ENCODE peak calls at places on chromosome 7, in six cellular contexts. C is Panc1, E is gastrocnemius medialis, L is RWPE1, Q is MM.1S, D is stomach. Y is an unnamed sample.

GRCh38 chr7:7103343-7104313 is 78.7 kb upstream of the C1GALT1 start:
- DNase-seq in C (peak; percentile 50), E (no peak), L (peak; percentile 59), Q (peak; percentile 56), D (no peak), Y (peak; percentile 86)

GRCh38 chr7:70569335-70569819 is 562.6 kb upstream of the GALNT17 start:
- DNase-seq in C (no peak), E (peak; percentile 77), L (no peak), Q (no peak), D (no peak), Y (no peak)

GRCh38 chr7:46387646-46388045 is 466.6 kb upstream of the IGFBP3 start:
- DNase-seq in C (no peak), E (no peak), L (no peak), Q (no peak), D (no peak), Y (no peak)

GRCh38 chr7:120089968-120090367 is 183.0 kb upstream of the KCND2 start:
- DNase-seq in C (no peak), E (no peak), L (peak; percentile 1), Q (no peak), D (no peak), Y (no peak)

GRCh38 chr7:21850531-21851285 is 95.0 kb downstream of the CDCA7L start:
- DNase-seq in C (no peak), E (no peak), L (no peak), Q (no peak), D (no peak), Y (peak; percentile 43)

GRCh38 chr7:2321020-2321419 is 6.8 kb upstream of the SNX8 start:
- DNase-seq in C (no peak), E (no peak), L (peak; percentile 46), Q (no peak), D (no peak), Y (peak; percentile 67)

GRCh38 chr7:140649566-140650205 is 9.1 kb upstream of the DENND2A start:
- DNase-seq in C (no peak), E (no peak), L (peak; percentile 20), Q (no peak), D (no peak), Y (peak; percentile 91)

GRCh38 chr7:73701357-73701995 is 18.0 kb downstream of the STX1A start:
- DNase-seq in C (peak; percentile 76), E (no peak), L (no peak), Q (no peak), D (no peak), Y (peak; percentile 97)

DNA sequence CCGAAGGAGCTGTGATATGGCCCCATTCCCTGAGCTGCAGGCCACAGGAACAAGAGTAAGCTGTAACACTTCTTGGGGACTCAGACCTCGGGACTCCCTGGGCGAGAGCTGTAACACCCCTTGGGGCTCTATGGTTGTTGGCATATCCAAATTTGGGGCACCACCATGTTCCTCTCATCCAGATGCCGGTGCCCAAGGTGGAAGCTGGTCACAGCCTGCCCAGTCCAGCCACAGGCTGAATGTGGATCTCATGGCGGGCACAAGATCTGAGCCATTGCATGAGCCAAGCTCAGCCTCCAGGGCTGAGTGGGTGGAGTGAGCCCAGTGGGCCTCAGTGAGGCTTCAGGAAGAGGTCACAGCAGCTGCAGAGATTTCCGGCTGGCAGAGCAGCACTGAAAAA is 78.9 kb downstream of the TMEM106B start:
- DNase-seq in C (no peak), E (no peak), L (no peak), Q (no peak), D (no peak), Y (no peak)
- H3K27ac ChIP-seq in C (no peak overlapping the region), E (no peak overlapping the region), L (no peak overlapping the region), Q (no peak overlapping the region), D (no peak overlapping the region), Y (no peak overlapping the region)

GRCh38 chr7:100166317-100166940 is 2.0 kb downstream of the GAL3ST4 start:
- DNase-seq in C (no peak), E (no peak), L (no peak), Q (no peak), D (no peak), Y (peak; percentile 31)
- H3K27ac ChIP-seq in C (no peak overlapping the region), E (no peak overlapping the region), L (peak overlapping the region; percentile 86), Q (no peak overlapping the region), D (no peak overlapping the region), Y (no peak overlapping the region)

GRCh38 chr7:44104880-44105771 is 981 bp downstream of the AEBP1 start:
- DNase-seq in C (no peak), E (no peak), L (no peak), Q (no peak), D (no peak), Y (peak; percentile 98)
- H3K27ac ChIP-seq in C (no peak overlapping the region), E (peak overlapping the region; percentile 73), L (peak overlapping the region; percentile 45), Q (no peak overlapping the region), D (peak overlapping the region; percentile 88), Y (peak overlapping the region; percentile 96)

DNA sequence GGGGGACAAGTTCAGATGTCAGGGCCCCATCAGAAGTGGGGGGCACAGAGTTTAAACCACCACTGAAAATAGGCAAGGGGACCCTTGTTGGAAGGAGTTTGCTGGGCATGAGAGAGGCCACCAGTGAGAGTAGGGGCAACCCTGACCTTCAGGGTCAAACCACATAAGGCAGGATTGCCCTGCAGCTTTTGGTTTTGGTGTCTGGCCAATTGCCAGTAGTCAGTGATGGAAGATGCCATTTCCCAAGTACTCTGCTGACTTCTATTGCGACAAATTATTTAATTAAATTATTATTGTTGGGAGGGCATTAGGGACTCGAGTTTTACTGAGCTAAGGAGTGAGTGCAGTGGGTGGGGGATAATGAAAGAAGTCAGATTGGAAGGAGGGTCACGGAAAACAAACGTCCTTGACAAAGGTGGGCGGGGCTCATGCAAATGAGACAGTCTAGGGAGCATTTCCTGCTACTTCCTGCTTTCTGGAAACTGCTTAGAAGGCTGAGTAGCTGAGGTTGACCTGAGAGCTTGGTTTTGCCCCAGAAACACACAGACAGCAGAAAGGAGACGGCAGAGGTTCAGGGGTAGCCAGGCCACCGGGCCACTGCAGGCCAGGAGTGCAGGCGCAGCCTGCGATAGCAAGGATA is 74.2 kb upstream of the ANLN start:
- DNase-seq in C (no peak), E (no peak), L (no peak), Q (no peak), D (no peak), Y (peak; percentile 73)
- H3K27ac ChIP-seq in C (no peak overlapping the region), E (no peak overlapping the region), L (no peak overlapping the region), Q (no peak overlapping the region), D (peak overlapping the region; percentile 41), Y (no peak overlapping the region)

GRCh38 chr7:36266201-36266600 is 113.1 kb downstream of the EEPD1 start:
- DNase-seq in C (no peak), E (no peak), L (no peak), Q (no peak), D (no peak), Y (no peak)
- H3K27ac ChIP-seq in C (peak overlapping the region; percentile 72), E (no peak overlapping the region), L (no peak overlapping the region), Q (no peak overlapping the region), D (peak overlapping the region; percentile 70), Y (no peak overlapping the region)

DNA sequence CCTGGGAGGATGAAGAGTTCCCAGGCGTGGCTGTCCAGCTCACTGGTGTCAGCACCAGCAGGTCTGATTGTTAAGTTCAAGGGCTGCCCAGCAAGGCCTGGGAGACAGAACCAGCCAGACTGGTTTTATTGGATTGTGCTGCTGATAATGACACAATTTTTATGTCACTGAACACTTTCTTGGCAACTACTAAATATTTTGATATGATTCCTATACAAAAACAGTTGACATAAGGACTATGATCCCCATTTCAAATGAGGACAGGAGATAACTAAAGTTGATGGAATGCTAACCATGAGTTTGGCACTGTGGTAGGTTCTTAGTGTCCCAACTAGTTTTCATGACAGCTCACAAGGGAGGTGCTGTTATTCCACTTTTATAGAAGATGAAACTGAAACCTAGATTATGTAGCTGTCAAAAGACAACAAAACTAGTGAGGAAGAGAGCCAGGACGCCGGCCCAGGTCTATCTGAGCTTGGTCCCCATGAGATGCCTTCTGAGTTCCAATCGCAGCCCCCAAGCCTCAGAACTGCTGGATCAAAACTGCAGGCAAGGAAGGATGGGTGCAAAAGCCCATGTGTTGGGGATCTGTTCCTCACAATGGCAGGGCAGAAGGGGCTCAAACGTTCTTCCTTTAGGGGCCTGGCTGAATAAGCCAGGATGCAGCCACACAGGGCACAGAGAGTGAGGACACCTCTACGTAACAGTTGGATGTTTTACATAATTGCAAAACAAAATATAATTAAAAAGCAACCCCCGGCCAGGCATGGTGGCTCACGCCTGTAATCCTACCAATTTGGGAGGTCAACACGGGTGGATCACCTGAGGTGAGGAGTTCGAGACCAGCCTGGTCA is 52.8 kb downstream of the COBL start:
- DNase-seq in C (no peak), E (no peak), L (peak; percentile 46), Q (peak; percentile 58), D (peak; percentile 83), Y (no peak)
- H3K27ac ChIP-seq in C (no peak overlapping the region), E (peak overlapping the region; percentile 82), L (no peak overlapping the region), Q (peak overlapping the region; percentile 28), D (peak overlapping the region; percentile 71), Y (no peak overlapping the region)

GRCh38 chr7:5692112-5692844 is 89.2 kb downstream of the RNF216 start:
- DNase-seq in C (peak; percentile 83), E (peak; percentile 84), L (peak; percentile 95), Q (no peak), D (peak; percentile 37), Y (peak; percentile 90)
- H3K27ac ChIP-seq in C (peak overlapping the region; percentile 60), E (peak overlapping the region; percentile 86), L (peak overlapping the region; percentile 95), Q (no peak overlapping the region), D (peak overlapping the region; percentile 91), Y (peak overlapping the region; percentile 99)

GRCh38 chr7:80150621-80151273 is 16.1 kb downstream of the GNAI1 start:
- DNase-seq in C (no peak), E (no peak), L (peak; percentile 68), Q (no peak), D (no peak), Y (no peak)

GRCh38 chr7:80147543-80148376 is 13.1 kb downstream of the GNAI1 start:
- DNase-seq in C (no peak), E (no peak), L (peak; percentile 34), Q (no peak), D (no peak), Y (peak; percentile 41)

GRCh38 chr7:80142853-80143580 is 8.4 kb downstream of the GNAI1 start:
- DNase-seq in C (no peak), E (no peak), L (no peak), Q (no peak), D (no peak), Y (no peak)

GRCh38 chr7:80146561-80146960 is 11.9 kb downstream of the GNAI1 start:
- DNase-seq in C (no peak), E (no peak), L (no peak), Q (no peak), D (no peak), Y (no peak)

GRCh38 chr7:80145780-80146422 is 11.3 kb downstream of the GNAI1 start:
- DNase-seq in C (no peak), E (no peak), L (no peak), Q (no peak), D (no peak), Y (no peak)
- H3K27ac ChIP-seq in C (peak overlapping the region; percentile 62), E (no peak overlapping the region), L (peak overlapping the region; percentile 9), Q (no peak overlapping the region), D (peak overlapping the region; percentile 9), Y (peak overlapping the region; percentile 88)

GRCh38 chr7:96826089-96826488 is 116.4 kb upstream of the SEM1 start:
- DNase-seq in C (no peak), E (no peak), L (no peak), Q (no peak), D (no peak), Y (no peak)

GRCh38 chr7:96827701-96828100 is 118.1 kb upstream of the SEM1 start:
- DNase-seq in C (no peak), E (no peak), L (no peak), Q (no peak), D (no peak), Y (no peak)

GRCh38 chr7:96823274-96823673 is 113.6 kb upstream of the SEM1 start:
- DNase-seq in C (no peak), E (no peak), L (peak; percentile 54), Q (no peak), D (no peak), Y (peak; percentile 4)

GRCh38 chr7:96825285-96825684 is 115.6 kb upstream of the SEM1 start:
- DNase-seq in C (no peak), E (no peak), L (no peak), Q (no peak), D (no peak), Y (no peak)
- H3K27ac ChIP-seq in C (no peak overlapping the region), E (no peak overlapping the region), L (no peak overlapping the region), Q (no peak overlapping the region), D (no peak overlapping the region), Y (no peak overlapping the region)